ENCODE peak calls at places on chromosomes 7 and 10, in four cellular contexts. M is A549, U is GM12878, Y is HepG2. L is an unnamed sample.

GRCh38 chr10:16441106-16441850 is 4.5 kb downstream of the PTER start:
- DNase-seq in M (no peak), U (no peak), Y (no peak), L (peak; percentile 10)

GRCh38 chr7:42704710-42705109 is 207.2 kb downstream of the C7orf25 start:
- DNase-seq in U (no peak), Y (no peak), M (no peak), L (no peak)

GRCh38 chr7:150845471-150845870 is 6.8 kb upstream of the AOC1 start:
- DNase-seq in M (no peak), U (no peak), Y (no peak), L (peak; percentile 69)

GRCh38 chr7:98301693-98302470 is 20.4 kb downstream of the BRI3 start:
- DNase-seq in U (no peak), M (no peak), Y (no peak), L (no peak)

GRCh38 chr7:158439035-158439434 is 148.6 kb downstream of the PTPRN2 start:
- DNase-seq in Y (no peak), M (no peak), U (no peak), L (no peak)

GRCh38 chr10:72375585-72375984 is 20.9 kb upstream of the DNAJB12 start:
- DNase-seq in U (no peak), Y (peak; percentile 53), M (peak; percentile 40), L (no peak)

GRCh38 chr7:36103837-36104561 is 49.1 kb upstream of the EEPD1 start:
- DNase-seq in Y (no peak), M (no peak), U (no peak), L (no peak)

GRCh38 chr10:76786673-76787072 is 850.9 kb downstream of the KCNMA1 start:
- DNase-seq in M (no peak), Y (no peak), U (no peak), L (no peak)

GRCh38 chr10:52864459-52865106 is 92.0 kb upstream of the MBL2 start:
- DNase-seq in Y (peak; percentile 64), M (peak; percentile 5), U (no peak), L (no peak)

GRCh38 chr7:133807610-133808543 is 319.3 kb upstream of the LRGUK start:
- DNase-seq in U (no peak), M (no peak), Y (no peak), L (peak; percentile 63)

GRCh38 chr7:119783799-119784198 is 489.2 kb upstream of the KCND2 start:
- DNase-seq in Y (no peak), M (no peak), U (no peak), L (no peak)

GRCh38 chr10:103983367-103983911 is 16.5 kb downstream of the SLK start:
- DNase-seq in Y (no peak), U (peak; percentile 40), M (no peak), L (no peak)

GRCh38 chr7:92835851-92836488 is 403 bp downstream of the CDK6 start:
- DNase-seq in Y (peak; percentile 7), U (no peak), M (peak; percentile 12), L (peak; percentile 49)

GRCh38 chr10:33487014-33487776 is 152.7 kb upstream of the NRP1 start:
- DNase-seq in U (no peak), Y (no peak), M (peak; percentile 44), L (no peak)

GRCh38 chr10:79383974-79384606 is 36.8 kb downstream of the PPIF start:
- DNase-seq in U (no peak), Y (no peak), M (no peak), L (peak; percentile 19)

GRCh38 chr7:3429981-3430380 is 128.9 kb downstream of the SDK1 start:
- DNase-seq in U (no peak), M (no peak), Y (no peak), L (no peak)
- TF ChIP-seq PBX3 in U (no peak), M (no peak), Y (no peak), L (no peak)

DNA sequence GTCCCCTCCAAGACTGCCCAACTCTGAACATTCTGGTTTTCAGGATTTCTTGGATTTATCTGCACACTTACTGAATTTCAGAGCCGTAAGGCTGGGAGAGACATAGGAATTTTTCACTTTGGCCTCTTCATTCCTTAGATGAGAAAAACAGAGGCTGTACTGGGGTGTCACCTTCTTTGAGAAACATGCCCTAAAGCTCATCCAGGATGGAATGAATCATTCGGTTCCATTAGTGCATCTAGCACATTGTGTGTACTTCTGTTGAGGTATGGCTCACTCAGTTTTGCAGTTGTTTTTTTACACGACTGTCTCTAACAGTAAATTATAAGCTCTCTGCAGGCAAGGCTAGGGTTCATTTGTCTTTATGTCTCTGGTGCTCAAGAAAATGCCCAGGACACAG is 383.4 kb downstream of the GATA3 start:
- DNase-seq in M (no peak), U (no peak), Y (no peak), L (no peak)
- TF ChIP-seq PBX3 in M (no peak), U (no peak), Y (no peak), L (no peak)

GRCh38 chr7:137399827-137400823 is 56.6 kb upstream of the PTN start:
- DNase-seq in U (no peak), M (no peak), Y (no peak), L (no peak)
- TF ChIP-seq PBX3 in U (no peak), M (no peak), Y (no peak), L (no peak)

GRCh38 chr7:80493121-80493849 is 18.6 kb downstream of the GNAT3 start:
- DNase-seq in M (no peak), Y (no peak), U (no peak), L (no peak)

GRCh38 chr7:80500325-80500724 is 11.5 kb downstream of the GNAT3 start:
- DNase-seq in U (no peak), M (no peak), Y (no peak), L (no peak)

GRCh38 chr7:80498481-80499349 is 13.1 kb downstream of the GNAT3 start:
- DNase-seq in U (no peak), M (no peak), Y (no peak), L (no peak)

GRCh38 chr7:80499350-80499955 is 12.4 kb downstream of the GNAT3 start:
- DNase-seq in Y (peak; percentile 72), M (peak; percentile 81), U (no peak), L (no peak)

GRCh38 chr7:80496586-80496985 is 15.3 kb downstream of the GNAT3 start:
- DNase-seq in U (no peak), M (no peak), Y (no peak), L (no peak)
- TF ChIP-seq PBX3 in U (no peak), M (no peak), Y (no peak), L (no peak)

GRCh38 chr7:38574121-38574520 is 57.1 kb downstream of the AMPH start:
- DNase-seq in M (no peak), Y (no peak), U (no peak), L (no peak)

GRCh38 chr7:38565289-38565688 is 65.9 kb downstream of the AMPH start:
- DNase-seq in M (no peak), Y (no peak), U (no peak), L (no peak)

GRCh38 chr7:38563736-38564135 is 67.4 kb downstream of the AMPH start:
- DNase-seq in Y (no peak), M (no peak), U (no peak), L (no peak)

DNA sequence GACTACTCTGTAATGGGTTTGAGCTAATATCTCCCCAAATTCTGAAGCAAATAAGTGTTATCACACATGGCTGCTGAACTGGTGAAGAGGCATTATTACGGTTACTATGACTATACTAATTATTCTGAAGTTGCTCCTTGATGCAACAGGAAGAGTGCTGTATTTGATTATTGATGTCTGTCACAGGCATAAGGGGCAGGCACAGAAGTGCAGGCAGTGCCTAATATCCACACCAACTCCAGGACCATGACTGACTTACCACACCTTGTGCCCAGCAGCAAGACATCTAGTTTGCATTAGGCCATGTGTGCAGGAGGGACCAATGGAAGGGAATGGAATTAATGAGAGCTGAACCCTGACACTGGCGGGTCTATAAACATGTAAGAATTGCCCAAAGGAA is 62.7 kb downstream of the AMPH start:
- DNase-seq in U (no peak), Y (no peak), M (no peak), L (no peak)
- TF ChIP-seq PBX3 in U (no peak), Y (no peak), M (no peak), L (no peak)

GRCh38 chr10:97863808-97864207 is 14.2 kb downstream of the GOLGA7B start:
- DNase-seq in M (no peak), Y (no peak), U (no peak), L (no peak)

GRCh38 chr10:97866524-97867219 is 17.0 kb downstream of the GOLGA7B start:
- DNase-seq in U (no peak), M (no peak), Y (no peak), L (no peak)

GRCh38 chr10:97868134-97868685 is 18.6 kb downstream of the GOLGA7B start:
- DNase-seq in M (no peak), U (no peak), Y (no peak), L (no peak)

GRCh38 chr10:97867220-97867800 is 17.7 kb downstream of the GOLGA7B start:
- DNase-seq in M (no peak), Y (no peak), U (no peak), L (no peak)

DNA sequence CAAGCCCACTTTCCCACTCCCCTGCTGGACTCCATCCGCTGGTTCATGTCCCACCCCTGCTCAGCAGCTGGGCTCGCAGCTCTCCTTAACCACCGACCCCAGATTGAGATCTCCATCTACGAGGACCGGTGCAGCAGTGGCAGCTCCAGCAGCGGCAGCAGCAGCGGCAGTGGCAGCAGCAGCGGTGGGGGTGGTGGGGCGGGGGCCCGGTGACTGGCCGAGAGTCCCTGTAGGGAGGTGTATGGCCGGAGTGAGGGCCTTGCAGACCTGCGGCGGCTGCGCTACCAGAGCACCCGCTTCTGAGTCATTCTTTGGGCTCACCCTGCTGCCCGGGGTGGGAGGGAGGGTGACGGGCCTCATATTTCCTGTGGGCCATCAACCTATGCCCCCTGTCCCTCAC is 15.8 kb downstream of the GOLGA7B start:
- DNase-seq in U (no peak), M (no peak), Y (no peak), L (peak; percentile 59)
- TF ChIP-seq PBX3 in U (no peak), M (no peak), Y (no peak), L (no peak)

GRCh38 chr7:127287133-127287532 is 34.4 kb upstream of the GRM8 start:
- DNase-seq in U (no peak), Y (no peak), M (peak; percentile 6), L (no peak)
- TF ChIP-seq PBX3 in U (no peak), Y (no peak), M (no peak), L (no peak)

GRCh38 chr7:77863860-77864259 is 65.3 kb downstream of the PHTF2 start:
- DNase-seq in M (no peak), U (no peak), Y (no peak), L (no peak)

GRCh38 chr7:77866370-77866769 is 67.8 kb downstream of the PHTF2 start:
- DNase-seq in Y (no peak), U (no peak), M (no peak), L (no peak)

GRCh38 chr7:77862691-77863090 is 64.1 kb downstream of the PHTF2 start:
- DNase-seq in Y (no peak), U (no peak), M (no peak), L (no peak)

GRCh38 chr7:77866791-77867190 is 68.2 kb downstream of the PHTF2 start:
- DNase-seq in M (peak; percentile 39), U (no peak), Y (peak; percentile 60), L (no peak)

GRCh38 chr7:77867208-77867915 is 68.8 kb downstream of the PHTF2 start:
- DNase-seq in M (peak; percentile 12), U (no peak), Y (no peak), L (no peak)
- TF ChIP-seq PBX3 in M (no peak), U (no peak), Y (no peak), L (peak; percentile 72)

L was measured in SK-N-SH.